ENCODE peak calls at places on chromosomes 13 and 19, in seven cellular contexts. Q is psoas muscle; G is H1; K is GM12865; L is breast epithelium; U is naive thymus-derived CD4-positive, alpha-beta T cell; M is adrenal gland. T is an unnamed sample.

GRCh38 chr13:77894743-77895142 is 23.9 kb downstream of the EDNRB start:
- DNase-seq in U (no peak), K (no peak), M (no peak), L (no peak), G (no peak), Q (no peak), T (no peak)

GRCh38 chr13:21006141-21007005 is 55.0 kb downstream of the LATS2 start:
- DNase-seq in U (no peak), M (no peak), K (no peak), G (no peak), Q (no peak), L (no peak), T (no peak)

GRCh38 chr19:29093553-29093908 is 119.4 kb downstream of the UQCRFS1 start:
- DNase-seq in L (no peak), K (no peak), U (no peak), G (no peak), Q (peak; percentile 21), M (no peak), T (no peak)

GRCh38 chr13:37029617-37030016 is 29.0 kb downstream of the EXOSC8 start:
- DNase-seq in U (no peak), L (no peak), Q (no peak), K (no peak), M (no peak), G (no peak), T (no peak)

GRCh38 chr19:18746393-18747167 is 44.5 kb downstream of the COMP start:
- DNase-seq in K (no peak), U (no peak), Q (no peak), L (no peak), G (no peak), M (no peak), T (no peak)

GRCh38 chr13:40666905-40667621 is 622 bp upstream of the FOXO1 start:
- DNase-seq in U (no peak), Q (peak; percentile 54), K (no peak), L (peak; percentile 42), G (no peak), M (peak; percentile 76), T (no peak)

GRCh38 chr13:84139561-84140158 is 257.4 kb upstream of the SLITRK1 start:
- DNase-seq in K (no peak), M (no peak), G (no peak), Q (no peak), U (no peak), L (no peak), T (no peak)

GRCh38 chr19:16168465-16169081 is 4.8 kb downstream of the CIB3 start:
- DNase-seq in G (no peak), L (no peak), Q (no peak), U (no peak), M (no peak), K (peak; percentile 52), T (no peak)

GRCh38 chr19:40240332-40240731 is 13.8 kb upstream of the CCNP start:
- DNase-seq in L (no peak), G (no peak), M (no peak), Q (no peak), K (no peak), U (no peak), T (no peak)

GRCh38 chr19:43790587-43790986 is 9.8 kb upstream of the KCNN4 start:
- DNase-seq in Q (no peak), M (no peak), G (no peak), L (no peak), U (no peak), K (peak; percentile 46), T (no peak)

GRCh38 chr19:17337675-17338439 is 504 bp downstream of the GTPBP3 start:
- DNase-seq in G (no peak), K (peak; percentile 71), Q (no peak), L (no peak), M (no peak), U (no peak), T (no peak)

GRCh38 chr13:27043013-27043412 is 128.6 kb downstream of the USP12 start:
- DNase-seq in L (peak; percentile 31), G (peak; percentile 19), M (peak; percentile 58), U (no peak), Q (no peak), K (no peak), T (no peak)

GRCh38 chr19:44841255-44841654 is 4.8 kb upstream of the NECTIN2 start:
- DNase-seq in K (no peak), G (no peak), M (no peak), Q (no peak), U (no peak), L (no peak), T (no peak)

GRCh38 chr13:51538626-51539179 is 45.6 kb upstream of the WDFY2 start:
- DNase-seq in U (no peak), G (no peak), M (no peak), K (no peak), Q (no peak), L (no peak), T (no peak)

GRCh38 chr13:51542358-51542972 is 41.8 kb upstream of the WDFY2 start:
- DNase-seq in K (no peak), M (no peak), L (no peak), G (no peak), U (no peak), Q (no peak), T (no peak)

GRCh38 chr13:51541809-51542258 is 42.4 kb upstream of the WDFY2 start:
- DNase-seq in G (no peak), M (no peak), L (no peak), U (no peak), K (no peak), Q (no peak), T (no peak)

GRCh38 chr13:51541037-51541436 is 43.2 kb upstream of the WDFY2 start:
- DNase-seq in K (no peak), M (no peak), L (no peak), U (no peak), Q (no peak), G (no peak), T (no peak)

GRCh38 chr13:51539887-51540286 is 44.4 kb upstream of the WDFY2 start:
- DNase-seq in M (no peak), G (no peak), K (no peak), U (no peak), Q (no peak), L (no peak), T (no peak)
- H3K4me3 ChIP-seq in M (no peak overlapping the region), G (no peak overlapping the region), K (no peak overlapping the region), U (no peak overlapping the region), Q (no peak overlapping the region), L (no peak overlapping the region), T (no peak overlapping the region)

GRCh38 chr13:46401432-46401831 is 14.4 kb upstream of the RUBCNL start:
- DNase-seq in Q (no peak), K (peak; percentile 30), G (no peak), U (no peak), L (no peak), M (no peak), T (no peak)

GRCh38 chr13:46404732-46405097 is 17.7 kb upstream of the RUBCNL start:
- DNase-seq in G (no peak), K (no peak), L (no peak), M (no peak), Q (no peak), U (no peak), T (no peak)

GRCh38 chr13:46405457-46405856 is 18.4 kb upstream of the RUBCNL start:
- DNase-seq in M (no peak), L (no peak), K (peak; percentile 15), G (no peak), U (no peak), Q (no peak), T (no peak)

GRCh38 chr13:46403851-46404731 is 17.0 kb upstream of the RUBCNL start:
- DNase-seq in M (no peak), G (no peak), L (no peak), Q (no peak), U (no peak), K (no peak), T (no peak)

DNA sequence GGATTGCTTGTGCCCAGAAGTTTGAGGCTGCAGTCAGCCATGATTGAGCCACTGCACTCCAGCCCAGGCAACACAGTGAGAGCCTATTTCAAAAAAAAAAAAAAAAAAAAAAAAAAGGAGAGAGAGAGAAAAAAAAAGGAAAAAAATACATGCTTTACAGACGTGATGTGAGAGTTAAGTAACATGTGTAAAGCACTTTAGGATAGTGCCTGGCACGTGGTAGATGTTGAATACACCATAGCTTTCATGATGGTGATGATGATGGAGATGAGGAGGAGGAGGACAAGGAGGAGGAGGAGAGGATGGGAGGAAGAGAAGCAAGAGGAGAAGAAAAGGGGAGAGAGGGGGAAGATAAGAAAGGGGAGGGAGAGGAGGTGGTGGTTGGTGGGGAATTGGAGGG is 15.1 kb upstream of the RUBCNL start:
- DNase-seq in K (no peak), U (no peak), G (no peak), L (no peak), M (no peak), Q (no peak), T (no peak)
- H3K4me3 ChIP-seq in K (no peak overlapping the region), U (no peak overlapping the region), G (no peak overlapping the region), L (no peak overlapping the region), M (no peak overlapping the region), Q (no peak overlapping the region), T (no peak overlapping the region)

DNA sequence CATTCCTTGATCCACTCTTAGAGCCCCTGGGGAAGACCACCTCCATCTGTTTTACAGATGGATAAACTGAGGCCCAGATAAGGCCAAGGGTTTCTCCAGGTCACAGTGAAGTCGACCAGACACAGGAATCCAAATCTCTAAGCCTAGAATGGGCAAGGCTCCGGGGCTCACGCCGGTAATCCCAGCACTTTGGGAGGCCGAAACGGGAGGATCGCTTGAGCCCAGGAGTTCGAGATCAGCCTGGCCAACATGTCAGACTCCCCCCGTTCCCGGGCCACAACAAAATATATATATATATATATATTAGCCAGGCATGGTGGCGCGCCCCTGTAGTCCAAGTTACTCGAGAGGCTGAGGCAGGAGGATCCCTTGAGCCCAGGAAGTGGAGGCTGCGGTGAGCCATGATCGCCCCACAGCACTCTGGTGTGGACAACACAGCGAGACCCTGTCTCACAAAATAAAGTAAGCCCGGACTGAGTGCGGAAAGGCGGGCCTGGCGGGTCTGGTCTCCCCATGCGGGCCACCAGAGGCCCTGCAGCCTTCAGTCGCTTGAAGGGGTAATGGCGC is 615 bp upstream of the RPL13A start:
- DNase-seq in Q (no peak), G (no peak), L (no peak), U (no peak), K (no peak), M (no peak), T (no peak)
- H3K4me3 ChIP-seq in Q (peak overlapping the region; percentile 98), G (no peak overlapping the region), L (peak overlapping the region; percentile 99), U (no peak overlapping the region), K (peak overlapping the region; percentile 43), M (no peak overlapping the region), T (peak overlapping the region; percentile 82)

GRCh38 chr13:32316476-32316875 is 1.2 kb downstream of the BRCA2 start:
- DNase-seq in K (no peak), Q (no peak), M (no peak), L (no peak), U (no peak), G (no peak), T (no peak)
- H3K4me3 ChIP-seq in K (peak overlapping the region; percentile 75), Q (peak overlapping the region; percentile 73), M (no peak overlapping the region), L (peak overlapping the region; percentile 73), U (peak overlapping the region; percentile 94), G (peak overlapping the region; percentile 60), T (peak overlapping the region; percentile 59)

T was measured in vagina.